ENCODE peak calls at places on chromosomes 2 and 18, in four cellular contexts. H is GM20000, D is fibroblast of pulmonary artery, U is osteocyte. O is an unnamed sample.

GRCh38 chr2:74066491-74067203 is 81.1 kb downstream of the BOLA3 start:
- DNase-seq in H (no peak), D (peak), U (no peak), O (no peak)

GRCh38 chr2:165055081-165055879 is 100.0 kb upstream of the SLC38A11 start:
- DNase-seq in D (peak), H (no peak), U (no peak), O (no peak)

GRCh38 chr2:218271487-218271797 is 1.1 kb downstream of the PNKD start:
- DNase-seq in U (no peak), H (no peak), D (no peak), O (no peak)

GRCh38 chr2:160157861-160158813 is 41.9 kb downstream of the ITGB6 start:
- DNase-seq in H (no peak), D (peak), U (no peak), O (peak)

GRCh38 chr2:111134082-111134481 is 13.4 kb downstream of the BCL2L11 start:
- DNase-seq in D (no peak), H (no peak), U (no peak), O (no peak)

GRCh38 chr2:8987413-8987812 is 16.1 kb downstream of the MBOAT2 start:
- DNase-seq in D (peak), H (no peak), U (no peak), O (peak)

GRCh38 chr2:123732563-123732962 is 292.5 kb upstream of the CNTNAP5 start:
- DNase-seq in H (no peak), U (no peak), D (no peak), O (peak)

GRCh38 chr2:195494452-195494851 is 162.6 kb upstream of the SLC39A10 start:
- DNase-seq in D (no peak), H (no peak), U (no peak), O (no peak)

GRCh38 chr2:152409691-152410597 is 75.0 kb downstream of the FMNL2 start:
- DNase-seq in D (peak), H (no peak), U (no peak), O (peak)

GRCh38 chr18:57542126-57542525 is 44.4 kb downstream of the FECH start:
- DNase-seq in U (no peak), D (peak), H (no peak), O (no peak)

GRCh38 chr2:162317910-162318279 is 589 bp downstream of the IFIH1 start:
- DNase-seq in H (no peak), U (no peak), D (no peak), O (peak)

GRCh38 chr2:162312853-162313252 is 5.6 kb downstream of the IFIH1 start:
- DNase-seq in H (no peak), U (no peak), D (no peak), O (no peak)

GRCh38 chr2:162316590-162316989 is 1.9 kb downstream of the IFIH1 start:
- DNase-seq in D (no peak), U (no peak), H (no peak), O (no peak)

GRCh38 chr2:162317058-162317742 is 1.3 kb downstream of the IFIH1 start:
- DNase-seq in H (no peak), D (no peak), U (no peak), O (no peak)

DNA sequence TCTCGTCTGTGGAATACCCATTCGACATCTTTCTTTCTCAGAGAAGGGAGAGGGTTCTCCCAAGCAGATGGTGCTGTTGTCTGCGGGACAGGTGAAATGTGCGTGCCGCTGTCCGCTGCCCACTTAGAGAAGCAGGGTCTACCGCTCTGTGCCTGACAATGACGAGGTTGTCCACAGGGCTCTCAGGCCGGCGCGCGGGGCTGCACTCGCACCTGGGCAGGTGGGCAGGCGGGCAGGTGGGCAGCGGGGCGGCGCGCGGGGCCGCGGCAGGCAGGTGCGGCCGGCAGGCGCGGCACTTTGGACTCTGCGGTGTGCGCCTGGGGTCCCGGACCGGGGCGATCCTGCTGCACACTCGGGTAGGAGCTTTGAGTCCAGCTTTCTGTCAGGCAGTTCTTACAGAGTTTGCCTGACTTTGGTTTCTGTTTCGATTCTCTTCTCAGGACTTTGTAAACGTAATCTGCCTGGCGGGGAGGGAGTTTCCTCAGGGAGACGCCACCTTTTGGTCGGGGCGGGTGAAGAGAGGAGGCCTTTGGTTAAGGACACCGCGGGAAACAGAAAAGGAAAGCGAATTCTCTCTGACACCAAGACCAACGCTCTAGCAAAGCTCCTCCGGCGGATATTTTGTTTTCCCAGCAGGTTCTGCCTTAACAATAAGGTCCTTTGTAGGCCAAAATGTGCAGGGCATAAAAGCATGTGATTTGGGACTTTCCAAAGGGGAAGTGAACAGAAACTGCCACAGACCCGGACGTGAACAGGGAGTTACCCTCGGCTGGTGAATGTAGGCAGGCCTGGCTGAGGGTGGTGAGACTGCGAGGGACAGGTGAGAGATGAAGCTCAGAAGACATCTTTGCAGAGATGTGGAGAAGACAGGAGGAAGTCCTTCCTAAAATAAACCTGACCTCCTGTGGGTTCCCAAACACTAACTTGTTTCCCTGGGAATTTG is at the start of gene IFIH1:
- DNase-seq in D (peak), U (peak), H (peak), O (peak)
- TF ChIP-seq CTCF in D (peak), U (peak), H (peak), O (peak)

DNA sequence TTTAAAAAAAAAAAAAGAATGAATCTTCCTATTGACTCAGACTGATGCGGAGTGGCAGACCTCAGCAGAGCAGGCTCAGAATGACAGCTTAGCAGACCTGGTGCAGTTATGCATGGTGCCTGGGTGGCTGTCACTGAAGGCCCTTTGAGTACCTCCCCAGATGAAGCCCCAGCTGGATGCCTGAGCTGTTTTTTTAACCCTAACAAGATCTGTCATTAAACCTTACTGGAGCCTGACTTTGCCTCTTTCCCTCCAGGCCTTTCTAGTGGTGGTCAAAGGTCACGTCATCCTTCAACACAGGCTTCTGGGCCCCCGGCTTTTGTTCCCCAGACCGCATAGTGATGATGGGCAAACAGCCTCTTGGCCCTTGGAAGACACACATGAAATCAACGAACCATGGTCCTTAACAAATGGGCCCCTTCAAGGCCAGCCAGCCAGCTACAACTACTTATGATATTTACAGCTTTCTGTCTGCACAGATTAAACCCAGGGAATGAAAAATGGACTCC is 138.3 kb upstream of the CYP1B1 start:
- DNase-seq in U (no peak), D (no peak), H (no peak), O (no peak)
- TF ChIP-seq CTCF in U (no peak), D (no peak), H (no peak), O (no peak)

GRCh38 chr2:43144265-43144664 is 82.1 kb downstream of the ZFP36L2 start:
- DNase-seq in H (no peak), U (no peak), D (peak), O (peak)

GRCh38 chr2:43139996-43140621 is 86.3 kb downstream of the ZFP36L2 start:
- DNase-seq in U (no peak), D (peak), H (no peak), O (no peak)

GRCh38 chr2:43146083-43146482 is 80.3 kb downstream of the ZFP36L2 start:
- DNase-seq in H (no peak), D (no peak), U (no peak), O (no peak)

GRCh38 chr2:43143756-43144155 is 82.7 kb downstream of the ZFP36L2 start:
- DNase-seq in U (no peak), D (no peak), H (no peak), O (no peak)

DNA sequence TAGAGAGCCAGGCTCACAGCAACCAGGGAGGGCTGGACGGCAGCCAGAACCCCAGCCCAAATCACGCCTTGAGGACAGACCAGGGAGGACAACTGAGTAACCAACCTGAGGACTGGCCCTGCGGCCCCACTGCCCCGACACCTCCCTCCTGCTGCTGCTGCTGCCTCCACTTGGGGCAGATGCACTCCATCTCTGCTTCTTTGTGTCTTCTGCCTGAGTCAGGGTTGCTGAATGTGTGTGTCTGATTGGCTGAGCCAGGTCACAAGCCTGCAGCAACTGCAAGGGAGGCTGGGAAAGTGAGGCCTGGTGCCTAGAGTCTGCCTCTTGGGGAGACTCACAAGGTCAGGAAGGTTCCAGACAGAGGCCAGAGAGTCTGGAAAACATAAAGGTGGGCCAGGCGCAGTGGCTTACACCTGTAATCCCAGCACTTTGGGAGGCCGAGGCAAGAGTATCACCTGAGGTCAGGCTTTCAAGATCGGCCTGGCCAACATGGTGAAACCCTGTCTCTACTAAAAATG is 83.4 kb downstream of the ZFP36L2 start:
- DNase-seq in U (no peak), H (no peak), D (peak), O (peak)
- TF ChIP-seq CTCF in U (no peak), H (no peak), D (no peak), O (no peak)

GRCh38 chr2:116094196-116094595 is 1651.8 kb downstream of the DPP10 start:
- DNase-seq in H (no peak), U (no peak), D (no peak), O (peak)
- TF ChIP-seq CTCF in H (no peak), U (no peak), D (no peak), O (no peak)

GRCh38 chr2:116749994-116750393 is 1064.5 kb upstream of the DDX18 start:
- DNase-seq in D (no peak), H (no peak), U (no peak), O (no peak)

DNA sequence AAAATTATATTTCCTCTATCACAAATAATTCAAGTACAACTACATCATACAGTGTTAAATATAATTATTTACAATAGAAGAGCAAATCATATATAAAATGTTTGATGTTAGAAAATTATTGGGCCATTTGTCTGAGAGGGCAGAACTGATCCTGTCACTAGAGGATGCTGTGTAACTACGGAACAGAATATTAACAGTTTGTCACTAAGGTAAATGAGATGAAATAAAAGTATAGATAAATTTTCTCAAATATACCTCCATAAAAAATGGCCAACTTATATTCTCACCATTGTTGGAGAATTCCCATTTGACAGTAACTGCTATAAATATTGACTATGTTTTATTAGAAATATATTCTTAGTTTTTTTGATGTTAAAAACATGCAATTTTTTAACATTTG is 1067.4 kb upstream of the DDX18 start:
- DNase-seq in D (no peak), U (no peak), H (no peak), O (peak)
- TF ChIP-seq CTCF in D (no peak), U (peak), H (no peak), O (peak)

DNA sequence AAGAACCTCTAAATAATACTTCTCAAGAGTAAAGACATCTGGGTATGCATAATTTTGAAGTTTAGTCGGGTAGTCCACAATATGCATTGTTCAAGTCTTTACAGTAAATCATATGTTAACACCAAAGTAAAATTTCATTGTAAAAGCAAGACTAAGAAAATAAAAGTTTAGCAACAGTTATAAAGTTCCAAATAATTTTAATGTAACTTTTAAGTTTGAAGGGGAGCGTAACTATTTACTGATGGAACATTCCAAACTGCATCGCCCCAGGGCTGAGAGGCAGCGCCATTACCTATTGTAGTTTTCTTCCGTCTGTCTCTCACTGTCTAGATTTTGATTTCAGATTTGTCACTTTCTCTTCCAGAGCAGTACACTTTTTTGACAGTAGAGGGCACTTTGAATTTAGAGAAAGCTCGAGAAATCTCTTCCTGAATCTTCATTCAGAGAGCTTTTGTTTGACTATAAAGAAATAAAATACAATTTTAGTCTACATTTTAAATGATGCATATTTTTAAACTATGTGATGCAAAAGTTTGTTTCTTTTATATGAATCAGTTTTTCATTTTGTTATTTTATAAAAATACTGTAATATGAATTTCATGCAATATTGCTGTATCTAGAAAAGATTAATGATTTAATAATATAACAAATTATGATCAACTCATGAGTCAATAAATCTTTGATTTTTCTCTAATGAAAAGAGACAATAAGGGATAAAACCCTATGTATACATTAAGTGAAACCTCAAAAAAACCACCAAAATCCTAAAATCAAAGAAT is 389.8 kb downstream of the FIGN start:
- DNase-seq in D (peak), H (peak), U (no peak), O (peak)
- TF ChIP-seq CTCF in D (peak), H (peak), U (peak), O (peak)

DNA sequence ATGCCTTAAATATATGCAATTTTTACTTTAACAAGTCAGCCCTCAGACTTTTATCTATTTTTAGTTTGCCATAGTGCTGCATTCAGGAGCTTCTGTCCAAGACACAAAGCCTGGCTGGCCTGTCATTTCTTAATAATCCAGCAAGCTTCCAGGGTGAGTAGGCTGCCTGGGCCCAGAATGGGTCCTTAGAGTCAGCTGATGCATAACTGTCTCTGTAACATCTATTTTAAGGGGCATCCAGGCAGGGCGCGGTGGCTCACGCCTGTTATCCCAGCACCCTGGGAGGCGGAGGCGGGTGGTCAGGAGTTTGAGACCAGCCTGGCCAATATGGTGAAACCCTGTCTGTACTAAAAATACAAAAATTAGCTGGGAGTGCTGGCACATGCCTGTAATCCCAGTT is 11.8 kb upstream of the GNLY start:
- DNase-seq in U (no peak), D (no peak), H (no peak), O (no peak)
- TF ChIP-seq CTCF in U (no peak), D (no peak), H (no peak), O (no peak)